ENCODE peak calls at places on chromosomes 1 and 21, in five cellular contexts. O, U, T, K and H are unnamed samples.

GRCh38 chr1:119220980-119221379 is 80.5 kb upstream of the WARS2 start:
- DNase-seq in O (no peak), U (peak), T (no peak), K (no peak), H (no peak)

GRCh38 chr1:193486671-193487229 is 300.3 kb upstream of the B3GALT2 start:
- DNase-seq in O (no peak), U (peak), T (no peak), K (no peak), H (no peak)

GRCh38 chr21:45562965-45563364 is 20.7 kb upstream of the SLC19A1 start:
- DNase-seq in O (no peak), U (peak), T (no peak), K (no peak), H (no peak)

GRCh38 chr1:243471026-243471685 is 215.3 kb downstream of the SDCCAG8 start:
- DNase-seq in O (no peak), U (no peak), T (no peak), K (no peak), H (no peak)

GRCh38 chr1:32758795-32759430 is 56.3 kb upstream of the SYNC start:
- DNase-seq in O (no peak), U (no peak), T (no peak), K (no peak), H (no peak)

GRCh38 chr1:91769698-91770232 is 116.2 kb downstream of the TGFBR3 start:
- DNase-seq in O (no peak), U (no peak), T (no peak), K (no peak), H (no peak)

GRCh38 chr21:17295997-17296396 is 216.8 kb upstream of the CXADR start:
- DNase-seq in O (no peak), U (no peak), T (no peak), K (no peak), H (no peak)

GRCh38 chr1:185929759-185930158 is 195.6 kb downstream of the HMCN1 start:
- DNase-seq in O (no peak), U (peak), T (no peak), K (no peak), H (peak)

GRCh38 chr1:28458237-28459228 is 47.3 kb upstream of the RCC1 start:
- DNase-seq in O (no peak), U (peak), T (no peak), K (no peak), H (peak)

GRCh38 chr1:73674945-73675561 is 522.9 kb downstream of the LRRIQ3 start:
- DNase-seq in O (no peak), U (no peak), T (no peak), K (no peak), H (peak)

GRCh38 chr1:21046132-21046531 is 130.6 kb downstream of the EIF4G3 start:
- DNase-seq in O (no peak), U (no peak), T (no peak), K (no peak), H (no peak)

GRCh38 chr1:16145030-16145987 is 10.6 kb downstream of the EPHA2 start:
- DNase-seq in O (no peak), U (peak), T (peak), K (peak), H (peak)

GRCh38 chr1:45221716-45222115 is 15.3 kb upstream of the ZSWIM5 start:
- DNase-seq in O (no peak), U (no peak), T (no peak), K (no peak), H (no peak)

GRCh38 chr1:227316941-227317540 is 1.3 kb downstream of the CDC42BPA start:
- DNase-seq in O (no peak), U (peak), T (peak), K (no peak), H (peak)

GRCh38 chr1:15835205-15835740 is 12.2 kb upstream of the SPEN start:
- DNase-seq in O (no peak), U (no peak), T (no peak), K (no peak), H (no peak)

GRCh38 chr1:94061513-94062443 is 59.2 kb downstream of the ABCA4 start:
- DNase-seq in O (no peak), U (peak), T (peak), K (peak), H (peak)

GRCh38 chr1:1483714-1484113 is 12.1 kb downstream of the ATAD3B start:
- DNase-seq in O (no peak), U (no peak), T (no peak), K (no peak), H (no peak)

GRCh38 chr1:25815208-25816111 is 4.3 kb upstream of the MTFR1L start:
- DNase-seq in O (no peak), U (no peak), T (no peak), K (no peak), H (no peak)

GRCh38 chr21:34670220-34670961 is 1.6 kb downstream of the CLIC6 start:
- DNase-seq in O (no peak), U (no peak), T (no peak), K (no peak), H (no peak)

GRCh38 chr1:59057211-59057694 is 239.6 kb upstream of the FGGY start:
- DNase-seq in O (no peak), U (peak), T (no peak), K (no peak), H (no peak)

GRCh38 chr1:160291248-160292220 is 6.6 kb upstream of the PEX19 start:
- DNase-seq in O (peak), U (peak), T (peak), K (peak), H (peak)
- H3K9ac ChIP-seq in O (no peak), U (no peak), T (no peak), K (no peak), H (no peak)

GRCh38 chr1:161218301-161219077 is 3.4 kb downstream of the FCER1G start:
- DNase-seq in O (no peak), U (no peak), T (no peak), K (no peak), H (no peak)
- TF ChIP-seq POLR2A in O (no peak), U (no peak), T (no peak), K (no peak), H (no peak)

GRCh38 chr1:157141212-157141855 is 3.1 kb upstream of the ETV3 start:
- DNase-seq in O (no peak), U (no peak), T (no peak), K (no peak), H (no peak)

GRCh38 chr1:157139125-157139524 is 930 bp upstream of the ETV3 start:
- DNase-seq in O (no peak), U (no peak), T (peak), K (no peak), H (no peak)

GRCh38 chr1:157142245-157142644 is 4.0 kb upstream of the ETV3 start:
- DNase-seq in O (no peak), U (no peak), T (no peak), K (no peak), H (no peak)

GRCh38 chr1:157138220-157139124 is at the start of gene ETV3:
- DNase-seq in O (peak), U (peak), T (peak), K (peak), H (peak)

DNA sequence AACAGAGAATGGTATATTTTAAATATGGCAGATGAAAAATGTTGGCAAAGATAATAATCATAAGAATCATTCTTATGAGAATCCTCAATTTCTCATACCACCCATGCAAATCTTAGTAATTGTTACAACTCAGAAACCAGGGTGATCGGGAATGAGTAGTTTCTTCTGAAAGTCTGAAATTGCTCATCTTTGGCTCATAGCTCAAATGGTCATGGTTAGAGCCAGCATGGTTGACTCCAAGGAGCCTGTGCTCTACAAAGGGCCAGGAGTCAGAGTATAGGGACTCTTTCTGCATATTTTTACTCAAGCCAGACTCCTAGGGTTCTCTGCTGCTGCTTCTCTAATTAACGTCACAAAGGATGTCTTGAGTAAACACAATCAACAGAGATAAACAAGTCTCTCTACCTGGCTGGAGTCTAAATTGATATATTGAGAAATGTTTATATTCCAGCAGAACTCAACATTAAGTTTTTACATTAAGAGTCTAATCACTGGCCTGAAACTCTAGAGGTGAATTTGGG is 1.9 kb upstream of the ETV3 start:
- DNase-seq in O (no peak), U (no peak), T (no peak), K (no peak), H (no peak)
- H3K9ac ChIP-seq in O (no peak), U (no peak), T (no peak), K (no peak), H (no peak)

DNA sequence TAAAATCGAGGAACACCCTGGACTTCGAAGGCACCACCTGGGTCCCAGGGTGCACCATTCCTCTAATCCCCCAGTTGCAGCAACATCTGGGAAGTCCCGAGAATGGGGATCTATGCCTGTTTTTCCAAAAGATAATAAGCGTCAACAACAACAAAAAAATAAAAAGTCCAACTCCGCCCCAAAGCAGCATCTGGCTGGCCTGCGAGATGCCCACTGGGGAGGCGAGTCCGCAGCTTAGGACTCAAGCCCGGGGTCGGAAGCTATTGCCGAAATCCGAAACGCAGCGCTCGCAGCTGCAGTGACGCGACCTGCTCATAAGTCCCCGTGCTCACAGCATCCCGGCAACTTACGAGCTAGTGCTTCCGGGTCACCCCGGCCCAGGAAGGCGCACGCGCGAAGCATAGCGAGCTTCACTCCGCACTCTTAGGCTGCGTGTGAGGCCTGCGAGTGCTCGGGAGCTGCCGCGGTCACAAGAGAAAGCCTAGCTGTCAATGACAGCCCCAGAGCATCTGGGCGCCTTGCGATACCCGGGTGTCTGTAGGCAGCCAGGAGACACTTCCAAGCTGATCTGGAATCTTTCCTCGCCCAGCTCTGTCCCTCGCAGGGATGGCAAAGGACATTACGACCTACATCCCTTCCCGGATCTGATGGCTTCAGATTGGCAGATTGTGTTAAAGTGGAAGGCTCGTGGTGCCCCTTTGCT is 9.9 kb upstream of the LTN1 start:
- DNase-seq in O (peak), U (peak), T (peak), K (peak), H (peak)
- TF ChIP-seq POLR2A in O (peak), U (peak), T (peak), K (peak), H (peak)